ENCODE peak calls at places on chromosome 9, in seven cellular contexts. I is SK-N-SH, K is K562, W is H1, C is GM12878, G is HepG2, U is HCT116. D is an unnamed sample.

GRCh38 chr9:32395483-32396216 is 11.2 kb downstream of the ACO1 start:
- DNase-seq in I (peak), K (no peak), W (no peak), C (no peak), G (no peak), U (no peak), D (no peak)

GRCh38 chr9:34457266-34458012 is 931 bp downstream of the FAM219A start:
- DNase-seq in I (peak), K (peak), W (peak), C (no peak), G (no peak), U (no peak), D (peak)

GRCh38 chr9:23537192-23538059 is 288.6 kb downstream of the ELAVL2 start:
- DNase-seq in I (no peak), K (no peak), W (peak), C (no peak), G (peak), U (no peak), D (no peak)

GRCh38 chr9:6930827-6931226 is 173.1 kb downstream of the KDM4C start:
- DNase-seq in I (no peak), K (no peak), W (no peak), C (no peak), G (no peak), U (no peak), D (no peak)

GRCh38 chr9:79224672-79225433 is 346.9 kb upstream of the TLE4 start:
- DNase-seq in I (no peak), K (no peak), W (no peak), C (no peak), G (no peak), U (no peak), D (no peak)

GRCh38 chr9:5449521-5450359 is 602 bp upstream of the CD274 start:
- DNase-seq in I (no peak), K (no peak), W (no peak), C (no peak), G (no peak), U (no peak), D (no peak)

GRCh38 chr9:114884787-114885452 is 45.5 kb downstream of the TNFSF8 start:
- DNase-seq in I (no peak), K (no peak), W (no peak), C (no peak), G (peak), U (no peak), D (no peak)

GRCh38 chr9:95724253-95724991 is 151.1 kb upstream of the ERCC6L2 start:
- DNase-seq in I (no peak), K (no peak), W (no peak), C (peak), G (peak), U (no peak), D (no peak)

GRCh38 chr9:137611623-137612609 is 6.4 kb downstream of the ARRDC1 start:
- DNase-seq in I (peak), K (peak), W (no peak), C (no peak), G (peak), U (peak), D (peak)

GRCh38 chr9:29118555-29118954 is 1545.3 kb upstream of the C9orf72 start:
- DNase-seq in I (no peak), K (no peak), W (no peak), C (no peak), G (no peak), U (no peak), D (no peak)

GRCh38 chr9:109799792-109800191 is 19.8 kb downstream of the PALM2AKAP2 start:
- DNase-seq in I (no peak), K (no peak), W (no peak), C (no peak), G (no peak), U (no peak), D (no peak)

GRCh38 chr9:90580576-90580975 is 62.0 kb downstream of the DIRAS2 start:
- DNase-seq in I (no peak), K (no peak), W (no peak), C (no peak), G (no peak), U (no peak), D (no peak)

GRCh38 chr9:69109152-69109551 is 64.9 kb upstream of the TJP2 start:
- DNase-seq in I (no peak), K (no peak), W (no peak), C (no peak), G (no peak), U (no peak), D (no peak)

GRCh38 chr9:136831002-136831719 is 11.1 kb upstream of the AJM1 start:
- DNase-seq in I (no peak), K (no peak), W (no peak), C (no peak), G (no peak), U (no peak), D (no peak)

GRCh38 chr9:91067306-91067860 is 265.8 kb downstream of the SYK start:
- DNase-seq in I (no peak), K (no peak), W (peak), C (no peak), G (no peak), U (no peak), D (no peak)

GRCh38 chr9:84432746-84433145 is 92.2 kb upstream of the SLC28A3 start:
- DNase-seq in I (no peak), K (no peak), W (no peak), C (no peak), G (no peak), U (no peak), D (no peak)

GRCh38 chr9:97625620-97626019 is 7.5 kb downstream of the TSTD2 start:
- DNase-seq in I (no peak), K (no peak), W (no peak), C (no peak), G (no peak), U (no peak), D (no peak)

GRCh38 chr9:116985636-116986414 is 298.7 kb downstream of the TRIM32 start:
- DNase-seq in I (peak), K (no peak), W (no peak), C (no peak), G (no peak), U (no peak), D (no peak)

GRCh38 chr9:19938990-19939736 is 150.3 kb upstream of the SLC24A2 start:
- DNase-seq in I (no peak), K (no peak), W (no peak), C (no peak), G (no peak), U (no peak), D (no peak)

GRCh38 chr9:316382-316965 is 101.8 kb downstream of the DOCK8 start:
- DNase-seq in I (no peak), K (no peak), W (no peak), C (no peak), G (no peak), U (no peak), D (no peak)

GRCh38 chr9:95204710-95205109 is 112.8 kb downstream of the FANCC start:
- DNase-seq in I (no peak), K (no peak), W (no peak), C (no peak), G (no peak), U (no peak), D (no peak)

GRCh38 chr9:76905984-76906861 is at the start of gene PRUNE2:
- DNase-seq in I (peak), K (no peak), W (peak), C (no peak), G (no peak), U (no peak), D (peak)

GRCh38 chr9:131228096-131228495 is 48.2 kb downstream of the FAM78A start:
- DNase-seq in I (no peak), K (no peak), W (no peak), C (no peak), G (no peak), U (no peak), D (no peak)

GRCh38 chr9:97753975-97754374 is 56.8 kb upstream of the XPA start:
- DNase-seq in I (no peak), K (no peak), W (no peak), C (no peak), G (no peak), U (no peak), D (no peak)

GRCh38 chr9:108549184-108549583 is 306.6 kb downstream of the ACTL7B start:
- DNase-seq in I (no peak), K (no peak), W (no peak), C (no peak), G (no peak), U (no peak), D (peak)

GRCh38 chr9:19785230-19785629 is 3.6 kb downstream of the SLC24A2 start:
- DNase-seq in I (no peak), K (no peak), W (no peak), C (no peak), G (no peak), U (no peak), D (no peak)

GRCh38 chr9:6567140-6567591 is 78.4 kb downstream of the GLDC start:
- DNase-seq in I (no peak), K (no peak), W (no peak), C (no peak), G (no peak), U (peak), D (no peak)

GRCh38 chr9:126838055-126838811 is 22.2 kb upstream of the ZBTB34 start:
- DNase-seq in I (no peak), K (no peak), W (no peak), C (no peak), G (no peak), U (no peak), D (no peak)

GRCh38 chr9:137924761-137925369 is 47.3 kb downstream of the CACNA1B start:
- DNase-seq in I (peak), K (no peak), W (no peak), C (no peak), G (no peak), U (no peak), D (no peak)

GRCh38 chr9:116378873-116379272 is 225.3 kb downstream of the PAPPA start:
- DNase-seq in I (no peak), K (no peak), W (no peak), C (no peak), G (no peak), U (no peak), D (no peak)

GRCh38 chr9:131111186-131111853 is 14.1 kb upstream of the NUP214 start:
- DNase-seq in I (no peak), K (no peak), W (no peak), C (no peak), G (no peak), U (no peak), D (no peak)

GRCh38 chr9:135749171-135750045 is 47.4 kb downstream of the KCNT1 start:
- DNase-seq in I (no peak), K (no peak), W (no peak), C (no peak), G (no peak), U (no peak), D (no peak)

GRCh38 chr9:87445646-87446045 is 52.0 kb upstream of the DAPK1 start:
- DNase-seq in I (no peak), K (peak), W (peak), C (peak), G (no peak), U (peak), D (peak)

GRCh38 chr9:116336133-116336862 is 182.7 kb downstream of the PAPPA start:
- DNase-seq in I (no peak), K (no peak), W (no peak), C (no peak), G (peak), U (no peak), D (no peak)

GRCh38 chr9:76099516-76099915 is 209.0 kb downstream of the PCSK5 start:
- DNase-seq in I (no peak), K (no peak), W (no peak), C (no peak), G (no peak), U (no peak), D (no peak)

GRCh38 chr9:136323420-136323819 is 3.9 kb upstream of the GPSM1 start:
- DNase-seq in I (no peak), K (no peak), W (no peak), C (no peak), G (no peak), U (no peak), D (peak)

GRCh38 chr9:78493166-78493742 is 196.3 kb downstream of the PSAT1 start:
- DNase-seq in I (no peak), K (no peak), W (no peak), C (no peak), G (no peak), U (no peak), D (no peak)

GRCh38 chr9:5714501-5715401 is 85.8 kb downstream of the RIC1 start:
- DNase-seq in I (no peak), K (no peak), W (no peak), C (no peak), G (peak), U (peak), D (no peak)

DNA sequence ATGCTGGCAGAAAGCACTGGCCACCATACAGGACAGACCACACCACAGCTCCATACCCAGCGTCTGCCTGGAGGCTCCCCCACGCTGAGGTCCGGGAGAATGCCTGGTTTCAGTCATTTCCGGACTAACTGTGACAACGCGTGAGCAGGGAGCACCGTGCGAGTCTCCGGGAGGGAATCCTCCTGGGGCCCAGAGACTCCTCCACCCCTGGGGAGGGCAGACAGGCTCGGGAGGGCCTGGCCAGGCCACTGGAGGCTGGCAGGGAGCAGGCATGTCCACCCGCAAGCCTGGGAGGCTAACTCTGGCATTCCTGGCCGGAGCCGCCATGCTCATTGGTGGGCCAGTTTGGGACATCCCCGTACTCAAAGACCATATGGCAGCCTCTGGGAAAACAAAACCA is 6.5 kb downstream of the BRD3OS start:
- DNase-seq in I (no peak), K (no peak), W (no peak), C (no peak), G (no peak), U (no peak), D (no peak)
- TF ChIP-seq JUND in I (no peak), K (no peak), W (no peak), C (no peak), G (no peak), U (no peak), D (no peak)

DNA sequence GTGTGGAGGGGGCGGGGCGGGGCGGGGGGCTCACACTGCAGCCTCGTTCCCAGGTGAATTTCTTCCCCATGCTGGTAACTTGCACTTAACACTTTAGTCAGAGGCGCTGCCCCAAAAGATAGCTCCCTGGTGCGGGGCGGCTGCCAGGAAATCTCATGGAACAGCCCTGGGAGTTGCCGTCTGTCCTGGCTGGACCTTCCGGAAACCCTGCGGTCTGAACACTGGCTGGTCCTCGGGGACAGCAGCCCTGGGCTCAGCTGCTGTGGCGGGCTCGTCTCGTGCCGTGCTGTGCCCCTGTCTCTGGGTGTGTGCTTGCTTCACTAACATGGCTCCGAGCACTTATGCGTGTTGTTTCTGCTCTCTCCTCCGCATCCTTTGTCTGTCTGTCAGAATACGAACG is 25.8 kb downstream of the PTGES2 start:
- DNase-seq in I (no peak), K (no peak), W (no peak), C (no peak), G (no peak), U (no peak), D (no peak)
- TF ChIP-seq JUND in I (no peak), K (no peak), W (no peak), C (no peak), G (no peak), U (no peak), D (no peak)

GRCh38 chr9:134367796-134368490 is 41.7 kb downstream of the RXRA start:
- DNase-seq in I (peak), K (no peak), W (no peak), C (no peak), G (no peak), U (no peak), D (peak)

GRCh38 chr9:134367061-134367460 is 40.8 kb downstream of the RXRA start:
- DNase-seq in I (peak), K (no peak), W (no peak), C (no peak), G (no peak), U (no peak), D (no peak)

GRCh38 chr9:134365115-134365596 is 38.9 kb downstream of the RXRA start:
- DNase-seq in I (no peak), K (no peak), W (no peak), C (no peak), G (no peak), U (no peak), D (no peak)

GRCh38 chr9:134365791-134366222 is 39.6 kb downstream of the RXRA start:
- DNase-seq in I (peak), K (peak), W (no peak), C (no peak), G (no peak), U (no peak), D (peak)

GRCh38 chr9:134366223-134367031 is 40.2 kb downstream of the RXRA start:
- DNase-seq in I (peak), K (peak), W (no peak), C (no peak), G (no peak), U (no peak), D (peak)
- TF ChIP-seq JUND in I (no peak), K (no peak), W (no peak), C (no peak), G (no peak), U (no peak), D (no peak)

DNA sequence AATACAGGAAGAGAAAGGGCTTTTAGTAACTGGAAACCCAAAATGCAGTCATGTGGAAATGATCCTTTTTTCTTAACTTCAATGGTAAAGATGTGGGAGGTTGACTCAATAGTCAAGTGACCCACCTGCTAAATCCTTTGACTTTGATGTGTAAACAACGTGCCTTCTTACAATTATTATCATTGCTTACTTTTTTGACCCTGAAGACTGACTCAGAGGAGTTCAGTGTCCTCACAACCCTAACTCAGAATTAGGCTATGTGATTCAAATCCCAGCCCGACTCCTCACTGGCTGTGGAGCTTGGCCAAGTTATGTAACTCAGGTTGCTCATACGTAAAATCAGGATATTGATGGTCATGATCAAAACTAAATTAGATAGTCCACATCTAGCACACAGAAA is 27.9 kb downstream of the ANXA1 start:
- DNase-seq in I (no peak), K (no peak), W (no peak), C (no peak), G (no peak), U (peak), D (peak)
- TF ChIP-seq JUND in I (no peak), K (no peak), W (no peak), C (no peak), G (no peak), U (peak), D (no peak)